ENCODE peak calls at places on chromosome 4, in seven cellular contexts. One of them, this sample, is unnamed.

GRCh38 chr4:107689912-107690587 is 30.0 kb downstream of the PAPSS1 start:
- DNase-seq in HS-5: peak
- DNase-seq in RKO: peak
- DNase-seq in neural crest cell: no peak
- DNase-seq in activated gamma-delta T cell treated with Interleukin-2 at 50 U/mL for 16 hours: no peak
- DNase-seq in activated naive CD4-positive, alpha-beta T cell treated with Interleukin-2 at 50 U/mL for 16 hours: no peak
- DNase-seq in cardiac muscle cell: peak
- DNase-seq in this sample: no peak

GRCh38 chr4:147543039-147543438 is 62.1 kb downstream of the EDNRA start:
- DNase-seq in HS-5: no peak
- DNase-seq in RKO: no peak
- DNase-seq in neural crest cell: no peak
- DNase-seq in activated gamma-delta T cell treated with Interleukin-2 at 50 U/mL for 16 hours: no peak
- DNase-seq in activated naive CD4-positive, alpha-beta T cell treated with Interleukin-2 at 50 U/mL for 16 hours: no peak
- DNase-seq in cardiac muscle cell: no peak
- DNase-seq in this sample: no peak

GRCh38 chr4:177229331-177229730 is 80.3 kb upstream of the NEIL3 start:
- DNase-seq in HS-5: no peak
- DNase-seq in RKO: no peak
- DNase-seq in neural crest cell: no peak
- DNase-seq in activated gamma-delta T cell treated with Interleukin-2 at 50 U/mL for 16 hours: no peak
- DNase-seq in activated naive CD4-positive, alpha-beta T cell treated with Interleukin-2 at 50 U/mL for 16 hours: no peak
- DNase-seq in cardiac muscle cell: peak
- DNase-seq in this sample: no peak

GRCh38 chr4:74428278-74428677 is 16.7 kb upstream of the AREG start:
- DNase-seq in HS-5: no peak
- DNase-seq in RKO: no peak
- DNase-seq in neural crest cell: no peak
- DNase-seq in activated gamma-delta T cell treated with Interleukin-2 at 50 U/mL for 16 hours: no peak
- DNase-seq in activated naive CD4-positive, alpha-beta T cell treated with Interleukin-2 at 50 U/mL for 16 hours: no peak
- DNase-seq in cardiac muscle cell: peak
- DNase-seq in this sample: no peak

GRCh38 chr4:168564024-168564423 is 67.2 kb downstream of the PALLD start:
- DNase-seq in HS-5: no peak
- DNase-seq in RKO: no peak
- DNase-seq in neural crest cell: no peak
- DNase-seq in activated gamma-delta T cell treated with Interleukin-2 at 50 U/mL for 16 hours: no peak
- DNase-seq in activated naive CD4-positive, alpha-beta T cell treated with Interleukin-2 at 50 U/mL for 16 hours: no peak
- DNase-seq in cardiac muscle cell: no peak
- DNase-seq in this sample: no peak

GRCh38 chr4:173827707-173828106 is 297.7 kb upstream of the HAND2 start:
- DNase-seq in HS-5: no peak
- DNase-seq in RKO: no peak
- DNase-seq in neural crest cell: no peak
- DNase-seq in activated gamma-delta T cell treated with Interleukin-2 at 50 U/mL for 16 hours: no peak
- DNase-seq in activated naive CD4-positive, alpha-beta T cell treated with Interleukin-2 at 50 U/mL for 16 hours: no peak
- DNase-seq in cardiac muscle cell: peak
- DNase-seq in this sample: no peak

GRCh38 chr4:98728433-98728832 is 70.0 kb upstream of the TSPAN5 start:
- DNase-seq in HS-5: peak
- DNase-seq in RKO: no peak
- DNase-seq in neural crest cell: no peak
- DNase-seq in activated gamma-delta T cell treated with Interleukin-2 at 50 U/mL for 16 hours: no peak
- DNase-seq in activated naive CD4-positive, alpha-beta T cell treated with Interleukin-2 at 50 U/mL for 16 hours: peak
- DNase-seq in cardiac muscle cell: peak
- DNase-seq in this sample: no peak

GRCh38 chr4:1767770-1768366 is 25.2 kb upstream of the FGFR3 start:
- DNase-seq in HS-5: no peak
- DNase-seq in RKO: peak
- DNase-seq in neural crest cell: peak
- DNase-seq in activated gamma-delta T cell treated with Interleukin-2 at 50 U/mL for 16 hours: peak
- DNase-seq in activated naive CD4-positive, alpha-beta T cell treated with Interleukin-2 at 50 U/mL for 16 hours: peak
- DNase-seq in cardiac muscle cell: peak
- DNase-seq in this sample: no peak

GRCh38 chr4:6360385-6360784 is 90.7 kb downstream of the WFS1 start:
- DNase-seq in HS-5: no peak
- DNase-seq in RKO: no peak
- DNase-seq in neural crest cell: peak
- DNase-seq in activated gamma-delta T cell treated with Interleukin-2 at 50 U/mL for 16 hours: no peak
- DNase-seq in activated naive CD4-positive, alpha-beta T cell treated with Interleukin-2 at 50 U/mL for 16 hours: no peak
- DNase-seq in cardiac muscle cell: no peak
- DNase-seq in this sample: no peak

GRCh38 chr4:180105362-180105761 is 2137.8 kb upstream of the TENM3 start:
- DNase-seq in HS-5: no peak
- DNase-seq in RKO: no peak
- DNase-seq in neural crest cell: no peak
- DNase-seq in activated gamma-delta T cell treated with Interleukin-2 at 50 U/mL for 16 hours: no peak
- DNase-seq in activated naive CD4-positive, alpha-beta T cell treated with Interleukin-2 at 50 U/mL for 16 hours: no peak
- DNase-seq in cardiac muscle cell: no peak
- DNase-seq in this sample: no peak

GRCh38 chr4:1870578-1871443 is at the start of gene NSD2:
- DNase-seq in HS-5: peak
- DNase-seq in RKO: peak
- DNase-seq in neural crest cell: peak
- DNase-seq in activated gamma-delta T cell treated with Interleukin-2 at 50 U/mL for 16 hours: peak
- DNase-seq in activated naive CD4-positive, alpha-beta T cell treated with Interleukin-2 at 50 U/mL for 16 hours: peak
- DNase-seq in cardiac muscle cell: peak
- DNase-seq in this sample: peak

GRCh38 chr4:48635310-48635709 is 144.8 kb downstream of the FRYL start:
- DNase-seq in HS-5: no peak
- DNase-seq in RKO: peak
- DNase-seq in neural crest cell: no peak
- DNase-seq in activated gamma-delta T cell treated with Interleukin-2 at 50 U/mL for 16 hours: no peak
- DNase-seq in activated naive CD4-positive, alpha-beta T cell treated with Interleukin-2 at 50 U/mL for 16 hours: peak
- DNase-seq in cardiac muscle cell: no peak
- DNase-seq in this sample: no peak

GRCh38 chr4:156781852-156782251 is 189.7 kb downstream of the PDGFC start:
- DNase-seq in HS-5: peak
- DNase-seq in RKO: no peak
- DNase-seq in neural crest cell: no peak
- DNase-seq in activated gamma-delta T cell treated with Interleukin-2 at 50 U/mL for 16 hours: no peak
- DNase-seq in activated naive CD4-positive, alpha-beta T cell treated with Interleukin-2 at 50 U/mL for 16 hours: no peak
- DNase-seq in cardiac muscle cell: no peak
- DNase-seq in this sample: no peak

GRCh38 chr4:10366628-10367027 is 90.6 kb downstream of the ZNF518B start:
- DNase-seq in HS-5: no peak
- DNase-seq in RKO: no peak
- DNase-seq in neural crest cell: no peak
- DNase-seq in activated gamma-delta T cell treated with Interleukin-2 at 50 U/mL for 16 hours: no peak
- DNase-seq in activated naive CD4-positive, alpha-beta T cell treated with Interleukin-2 at 50 U/mL for 16 hours: no peak
- DNase-seq in cardiac muscle cell: no peak
- DNase-seq in this sample: no peak

GRCh38 chr4:89610236-89610635 is 226.7 kb downstream of the SNCA start:
- DNase-seq in HS-5: no peak
- DNase-seq in RKO: no peak
- DNase-seq in neural crest cell: no peak
- DNase-seq in activated gamma-delta T cell treated with Interleukin-2 at 50 U/mL for 16 hours: no peak
- DNase-seq in activated naive CD4-positive, alpha-beta T cell treated with Interleukin-2 at 50 U/mL for 16 hours: no peak
- DNase-seq in cardiac muscle cell: no peak
- DNase-seq in this sample: no peak

GRCh38 chr4:128573781-128574508 is 235.6 kb upstream of the JADE1 start:
- DNase-seq in HS-5: peak
- DNase-seq in RKO: peak
- DNase-seq in neural crest cell: no peak
- DNase-seq in activated gamma-delta T cell treated with Interleukin-2 at 50 U/mL for 16 hours: no peak
- DNase-seq in activated naive CD4-positive, alpha-beta T cell treated with Interleukin-2 at 50 U/mL for 16 hours: no peak
- DNase-seq in cardiac muscle cell: peak
- DNase-seq in this sample: no peak

GRCh38 chr4:145883173-145883572 is 55.5 kb downstream of the ZNF827 start:
- DNase-seq in HS-5: no peak
- DNase-seq in RKO: no peak
- DNase-seq in neural crest cell: no peak
- DNase-seq in activated gamma-delta T cell treated with Interleukin-2 at 50 U/mL for 16 hours: no peak
- DNase-seq in activated naive CD4-positive, alpha-beta T cell treated with Interleukin-2 at 50 U/mL for 16 hours: no peak
- DNase-seq in cardiac muscle cell: no peak
- DNase-seq in this sample: no peak

GRCh38 chr4:22848332-22848731 is 155.6 kb downstream of the GBA3 start:
- DNase-seq in HS-5: no peak
- DNase-seq in RKO: no peak
- DNase-seq in neural crest cell: no peak
- DNase-seq in activated gamma-delta T cell treated with Interleukin-2 at 50 U/mL for 16 hours: no peak
- DNase-seq in activated naive CD4-positive, alpha-beta T cell treated with Interleukin-2 at 50 U/mL for 16 hours: no peak
- DNase-seq in cardiac muscle cell: no peak
- DNase-seq in this sample: no peak

GRCh38 chr4:93334003-93334402 is 494.6 kb upstream of the ATOH1 start:
- DNase-seq in HS-5: no peak
- DNase-seq in RKO: no peak
- DNase-seq in neural crest cell: no peak
- DNase-seq in activated gamma-delta T cell treated with Interleukin-2 at 50 U/mL for 16 hours: no peak
- DNase-seq in activated naive CD4-positive, alpha-beta T cell treated with Interleukin-2 at 50 U/mL for 16 hours: no peak
- DNase-seq in cardiac muscle cell: no peak
- DNase-seq in this sample: no peak

GRCh38 chr4:146567396-146567795 is 45.7 kb upstream of the SLC10A7 start:
- DNase-seq in HS-5: peak
- DNase-seq in RKO: no peak
- DNase-seq in neural crest cell: no peak
- DNase-seq in activated gamma-delta T cell treated with Interleukin-2 at 50 U/mL for 16 hours: no peak
- DNase-seq in activated naive CD4-positive, alpha-beta T cell treated with Interleukin-2 at 50 U/mL for 16 hours: no peak
- DNase-seq in cardiac muscle cell: peak
- DNase-seq in this sample: no peak

GRCh38 chr4:102684605-102685052 is 76.1 kb downstream of the MANBA start:
- DNase-seq in HS-5: no peak
- DNase-seq in RKO: peak
- DNase-seq in neural crest cell: no peak
- DNase-seq in activated gamma-delta T cell treated with Interleukin-2 at 50 U/mL for 16 hours: no peak
- DNase-seq in activated naive CD4-positive, alpha-beta T cell treated with Interleukin-2 at 50 U/mL for 16 hours: no peak
- DNase-seq in cardiac muscle cell: peak
- DNase-seq in this sample: no peak

GRCh38 chr4:38670061-38670894 is 6.3 kb downstream of the KLF3 start:
- DNase-seq in HS-5: no peak
- DNase-seq in RKO: no peak
- DNase-seq in neural crest cell: no peak
- DNase-seq in activated gamma-delta T cell treated with Interleukin-2 at 50 U/mL for 16 hours: no peak
- DNase-seq in activated naive CD4-positive, alpha-beta T cell treated with Interleukin-2 at 50 U/mL for 16 hours: no peak
- DNase-seq in cardiac muscle cell: no peak
- DNase-seq in this sample: no peak

GRCh38 chr4:76148142-76148849 is at the start of gene NUP54:
- DNase-seq in HS-5: peak
- DNase-seq in RKO: peak
- DNase-seq in neural crest cell: peak
- DNase-seq in activated gamma-delta T cell treated with Interleukin-2 at 50 U/mL for 16 hours: peak
- DNase-seq in activated naive CD4-positive, alpha-beta T cell treated with Interleukin-2 at 50 U/mL for 16 hours: peak
- DNase-seq in cardiac muscle cell: peak
- DNase-seq in this sample: peak

GRCh38 chr4:148112231-148112982 is 329.8 kb downstream of the NR3C2 start:
- DNase-seq in HS-5: peak
- DNase-seq in RKO: peak
- DNase-seq in neural crest cell: no peak
- DNase-seq in activated gamma-delta T cell treated with Interleukin-2 at 50 U/mL for 16 hours: no peak
- DNase-seq in activated naive CD4-positive, alpha-beta T cell treated with Interleukin-2 at 50 U/mL for 16 hours: no peak
- DNase-seq in cardiac muscle cell: peak
- DNase-seq in this sample: no peak

GRCh38 chr4:80196259-80197131 is 808 bp upstream of the PRDM8 start:
- DNase-seq in HS-5: no peak
- DNase-seq in RKO: no peak
- DNase-seq in neural crest cell: no peak
- DNase-seq in activated gamma-delta T cell treated with Interleukin-2 at 50 U/mL for 16 hours: no peak
- DNase-seq in activated naive CD4-positive, alpha-beta T cell treated with Interleukin-2 at 50 U/mL for 16 hours: no peak
- DNase-seq in cardiac muscle cell: no peak
- DNase-seq in this sample: no peak

GRCh38 chr4:42519803-42520417 is 122.6 kb downstream of the SHISA3 start:
- DNase-seq in HS-5: peak
- DNase-seq in RKO: peak
- DNase-seq in neural crest cell: peak
- DNase-seq in activated gamma-delta T cell treated with Interleukin-2 at 50 U/mL for 16 hours: peak
- DNase-seq in activated naive CD4-positive, alpha-beta T cell treated with Interleukin-2 at 50 U/mL for 16 hours: peak
- DNase-seq in cardiac muscle cell: peak
- DNase-seq in this sample: peak

GRCh38 chr4:154123897-154124296 is 335.0 kb upstream of the SFRP2 start:
- DNase-seq in HS-5: no peak
- DNase-seq in RKO: no peak
- DNase-seq in neural crest cell: no peak
- DNase-seq in activated gamma-delta T cell treated with Interleukin-2 at 50 U/mL for 16 hours: no peak
- DNase-seq in activated naive CD4-positive, alpha-beta T cell treated with Interleukin-2 at 50 U/mL for 16 hours: no peak
- DNase-seq in cardiac muscle cell: no peak
- DNase-seq in this sample: no peak

GRCh38 chr4:47809654-47810203 is 28.1 kb downstream of the CORIN start:
- DNase-seq in HS-5: no peak
- DNase-seq in RKO: no peak
- DNase-seq in neural crest cell: no peak
- DNase-seq in activated gamma-delta T cell treated with Interleukin-2 at 50 U/mL for 16 hours: no peak
- DNase-seq in activated naive CD4-positive, alpha-beta T cell treated with Interleukin-2 at 50 U/mL for 16 hours: no peak
- DNase-seq in cardiac muscle cell: no peak
- DNase-seq in this sample: no peak

GRCh38 chr4:66034671-66035070 is 364.4 kb upstream of the EPHA5 start:
- DNase-seq in HS-5: no peak
- DNase-seq in RKO: no peak
- DNase-seq in neural crest cell: no peak
- DNase-seq in activated gamma-delta T cell treated with Interleukin-2 at 50 U/mL for 16 hours: no peak
- DNase-seq in activated naive CD4-positive, alpha-beta T cell treated with Interleukin-2 at 50 U/mL for 16 hours: no peak
- DNase-seq in cardiac muscle cell: no peak
- DNase-seq in this sample: no peak

GRCh38 chr4:10083331-10083769 is 33.2 kb downstream of the WDR1 start:
- DNase-seq in HS-5: no peak
- DNase-seq in RKO: no peak
- DNase-seq in neural crest cell: no peak
- DNase-seq in activated gamma-delta T cell treated with Interleukin-2 at 50 U/mL for 16 hours: no peak
- DNase-seq in activated naive CD4-positive, alpha-beta T cell treated with Interleukin-2 at 50 U/mL for 16 hours: no peak
- DNase-seq in cardiac muscle cell: no peak
- DNase-seq in this sample: no peak

GRCh38 chr4:119861731-119862130 is 204.9 kb downstream of the MAD2L1 start:
- DNase-seq in HS-5: no peak
- DNase-seq in RKO: no peak
- DNase-seq in neural crest cell: no peak
- DNase-seq in activated gamma-delta T cell treated with Interleukin-2 at 50 U/mL for 16 hours: no peak
- DNase-seq in activated naive CD4-positive, alpha-beta T cell treated with Interleukin-2 at 50 U/mL for 16 hours: no peak
- DNase-seq in cardiac muscle cell: no peak
- DNase-seq in this sample: no peak

GRCh38 chr4:119510750-119511149 is 117.9 kb downstream of the PDE5A start:
- DNase-seq in HS-5: no peak
- DNase-seq in RKO: no peak
- DNase-seq in neural crest cell: no peak
- DNase-seq in activated gamma-delta T cell treated with Interleukin-2 at 50 U/mL for 16 hours: no peak
- DNase-seq in activated naive CD4-positive, alpha-beta T cell treated with Interleukin-2 at 50 U/mL for 16 hours: no peak
- DNase-seq in cardiac muscle cell: peak
- DNase-seq in this sample: no peak

GRCh38 chr4:39541987-39542632 is 14.9 kb upstream of the UGDH start:
- DNase-seq in HS-5: no peak
- DNase-seq in RKO: no peak
- DNase-seq in neural crest cell: no peak
- DNase-seq in activated gamma-delta T cell treated with Interleukin-2 at 50 U/mL for 16 hours: no peak
- DNase-seq in activated naive CD4-positive, alpha-beta T cell treated with Interleukin-2 at 50 U/mL for 16 hours: no peak
- DNase-seq in cardiac muscle cell: peak
- DNase-seq in this sample: no peak

GRCh38 chr4:164012396-164013027 is 518.0 kb downstream of the TMA16 start:
- DNase-seq in HS-5: no peak
- DNase-seq in RKO: peak
- DNase-seq in neural crest cell: peak
- DNase-seq in activated gamma-delta T cell treated with Interleukin-2 at 50 U/mL for 16 hours: no peak
- DNase-seq in activated naive CD4-positive, alpha-beta T cell treated with Interleukin-2 at 50 U/mL for 16 hours: peak
- DNase-seq in cardiac muscle cell: no peak
- DNase-seq in this sample: no peak

GRCh38 chr4:54659213-54660144 is 1.7 kb downstream of the KIT start:
- DNase-seq in HS-5: no peak
- DNase-seq in RKO: no peak
- DNase-seq in neural crest cell: no peak
- DNase-seq in activated gamma-delta T cell treated with Interleukin-2 at 50 U/mL for 16 hours: no peak
- DNase-seq in activated naive CD4-positive, alpha-beta T cell treated with Interleukin-2 at 50 U/mL for 16 hours: no peak
- DNase-seq in cardiac muscle cell: peak
- DNase-seq in this sample: no peak

GRCh38 chr4:89661490-89661889 is 175.5 kb downstream of the SNCA start:
- DNase-seq in HS-5: peak
- DNase-seq in RKO: peak
- DNase-seq in neural crest cell: no peak
- DNase-seq in activated gamma-delta T cell treated with Interleukin-2 at 50 U/mL for 16 hours: no peak
- DNase-seq in activated naive CD4-positive, alpha-beta T cell treated with Interleukin-2 at 50 U/mL for 16 hours: no peak
- DNase-seq in cardiac muscle cell: peak
- DNase-seq in this sample: no peak